ENCODE peak calls at places on chromosomes 4 and X, in six cellular contexts. V, E, J, F, S and H are unnamed samples.

GRCh38 chrX:152520653-152521052 is 69.5 kb upstream of the GABRA3 start:
- DNase-seq in V (no peak), E (no peak), J (no peak), F (no peak), S (no peak), H (no peak)

GRCh38 chr4:38867478-38868054 is at the start of gene FAM114A1:
- DNase-seq in V (peak), E (peak), J (peak), F (no peak), S (peak), H (peak)

GRCh38 chr4:118033148-118034060 is 882 bp upstream of the NDST3 start:
- DNase-seq in V (peak), E (peak), J (peak), F (no peak), S (peak), H (peak)

GRCh38 chrX:39750798-39751197 is 347.0 kb downstream of the BCOR start:
- DNase-seq in V (no peak), E (no peak), J (no peak), F (no peak), S (no peak), H (no peak)

GRCh38 chr4:25128671-25129070 is 31.6 kb downstream of the SEPSECS start:
- DNase-seq in V (no peak), E (no peak), J (no peak), F (no peak), S (no peak), H (no peak)

GRCh38 chrX:109797311-109797975 is 64.4 kb upstream of the ACSL4 start:
- DNase-seq in V (no peak), E (no peak), J (no peak), F (no peak), S (no peak), H (no peak)

GRCh38 chrX:68710870-68711576 is 63.6 kb downstream of the STARD8 start:
- DNase-seq in V (peak), E (no peak), J (peak), F (no peak), S (peak), H (no peak)

GRCh38 chrX:67546496-67547423 is 2.9 kb downstream of the AR start:
- DNase-seq in V (no peak), E (no peak), J (peak), F (no peak), S (no peak), H (no peak)

GRCh38 chrX:49919617-49920016 is 2.8 kb upstream of the CLCN5 start:
- DNase-seq in V (peak), E (peak), J (peak), F (no peak), S (no peak), H (no peak)

GRCh38 chrX:82676386-82676785 is 831.7 kb upstream of the POU3F4 start:
- DNase-seq in V (no peak), E (no peak), J (no peak), F (no peak), S (no peak), H (no peak)

GRCh38 chrX:146456058-146456457 is 353.5 kb upstream of the CXorf51B start:
- DNase-seq in V (no peak), E (no peak), J (no peak), F (no peak), S (no peak), H (no peak)

GRCh38 chrX:101217689-101218088 is 1.9 kb upstream of the DRP2 start:
- DNase-seq in V (no peak), E (no peak), J (no peak), F (no peak), S (no peak), H (no peak)

GRCh38 chrX:147803948-147804347 is 107.8 kb upstream of the FMR1 start:
- DNase-seq in V (no peak), E (no peak), J (no peak), F (no peak), S (no peak), H (no peak)

GRCh38 chr4:145784036-145784435 is 104.1 kb downstream of the C4orf51 start:
- DNase-seq in V (no peak), E (no peak), J (no peak), F (no peak), S (no peak), H (no peak)

GRCh38 chr4:84258905-84259830 is 239.9 kb downstream of the NKX6-1 start:
- DNase-seq in V (peak), E (no peak), J (no peak), F (no peak), S (no peak), H (no peak)

GRCh38 chrX:48471504-48471903 is 1.4 kb upstream of the SLC38A5 start:
- DNase-seq in V (no peak), E (no peak), J (no peak), F (no peak), S (no peak), H (no peak)

GRCh38 chr4:155999743-156000142 is 46.1 kb upstream of the CTSO start:
- DNase-seq in V (no peak), E (no peak), J (peak), F (no peak), S (no peak), H (no peak)

GRCh38 chrX:107935664-107936433 is 46.3 kb downstream of the TEX13B start:
- DNase-seq in V (no peak), E (no peak), J (no peak), F (no peak), S (no peak), H (no peak)

GRCh38 chr4:39357002-39357401 is 9.2 kb downstream of the RFC1 start:
- DNase-seq in V (no peak), E (no peak), J (no peak), F (no peak), S (no peak), H (no peak)

GRCh38 chr4:123786159-123786915 is 389.7 kb downstream of the SPRY1 start:
- DNase-seq in V (no peak), E (no peak), J (no peak), F (no peak), S (no peak), H (no peak)

GRCh38 chr4:13102344-13102743 is 381.8 kb downstream of the RAB28 start:
- DNase-seq in V (no peak), E (no peak), J (no peak), F (no peak), S (no peak), H (no peak)

GRCh38 chrX:16836371-16836770 is 33.8 kb downstream of the RBBP7 start:
- DNase-seq in V (peak), E (peak), J (peak), F (no peak), S (no peak), H (no peak)

GRCh38 chr4:151809716-151810115 is 48.9 kb upstream of the GATB start:
- DNase-seq in V (no peak), E (no peak), J (no peak), F (no peak), S (no peak), H (no peak)

GRCh38 chr4:61202638-61203495 is 2.7 kb downstream of the ADGRL3 start:
- DNase-seq in V (no peak), E (no peak), J (no peak), F (no peak), S (no peak), H (no peak)

GRCh38 chr4:33465565-33465964 is 2745.4 kb downstream of the PCDH7 start:
- DNase-seq in V (no peak), E (no peak), J (no peak), F (no peak), S (no peak), H (no peak)

GRCh38 chrX:63747331-63747730 is 37.7 kb downstream of the ARHGEF9 start:
- DNase-seq in V (peak), E (no peak), J (no peak), F (peak), S (no peak), H (no peak)

GRCh38 chrX:68432648-68433047 is 647 bp downstream of the OPHN1 start:
- DNase-seq in V (peak), E (no peak), J (no peak), F (no peak), S (no peak), H (no peak)

GRCh38 chr4:124501579-124501978 is 211.0 kb downstream of the ANKRD50 start:
- DNase-seq in V (no peak), E (no peak), J (no peak), F (no peak), S (no peak), H (no peak)

GRCh38 chrX:150365953-150366911 is 3.1 kb downstream of the MAMLD1 start:
- DNase-seq in V (peak), E (peak), J (peak), F (no peak), S (peak), H (peak)

GRCh38 chr4:36399762-36400353 is 118.4 kb downstream of the DTHD1 start:
- DNase-seq in V (no peak), E (peak), J (no peak), F (no peak), S (no peak), H (no peak)

GRCh38 chrX:30950391-30950790 is 61.3 kb upstream of the TAB3 start:
- DNase-seq in V (no peak), E (no peak), J (no peak), F (no peak), S (no peak), H (no peak)

GRCh38 chr4:32958586-32958985 is 2238.4 kb downstream of the PCDH7 start:
- DNase-seq in V (no peak), E (no peak), J (no peak), F (no peak), S (no peak), H (no peak)

GRCh38 chr4:183675625-183676024 is 16.5 kb downstream of the TRAPPC11 start:
- DNase-seq in V (no peak), E (no peak), J (no peak), F (no peak), S (no peak), H (no peak)

GRCh38 chr4:100728861-100729260 is 211.0 kb upstream of the EMCN start:
- DNase-seq in V (no peak), E (no peak), J (no peak), F (no peak), S (no peak), H (no peak)

GRCh38 chrX:150872773-150873336 is 25.6 kb downstream of the CD99L2 start:
- DNase-seq in V (no peak), E (no peak), J (peak), F (no peak), S (no peak), H (no peak)

GRCh38 chr4:12439633-12440305 is 1011.1 kb upstream of the HS3ST1 start:
- DNase-seq in V (no peak), E (no peak), J (no peak), F (no peak), S (no peak), H (no peak)

GRCh38 chr4:4853371-4853823 is 6.1 kb upstream of the MSX1 start:
- DNase-seq in V (no peak), E (no peak), J (no peak), F (no peak), S (peak), H (no peak)
- H3K4me3 ChIP-seq in V (peak), E (no peak), J (peak), F (peak), S (peak), H (peak)

GRCh38 chrX:65667157-65667502 is 324 bp upstream of the MSN start:
- DNase-seq in V (no peak), E (no peak), J (no peak), F (no peak), S (no peak), H (no peak)
- H3K4me3 ChIP-seq in V (no peak), E (no peak), J (peak), F (no peak), S (peak), H (peak)

GRCh38 chr4:48015678-48016077 is 803 bp downstream of the CNGA1 start:
- DNase-seq in V (no peak), E (peak), J (no peak), F (no peak), S (no peak), H (no peak)

GRCh38 chr4:48015216-48015615 is 1.3 kb downstream of the CNGA1 start:
- DNase-seq in V (no peak), E (no peak), J (no peak), F (no peak), S (no peak), H (no peak)

GRCh38 chr4:48017108-48017527 is 546 bp downstream of the NIPAL1 start:
- DNase-seq in V (peak), E (peak), J (peak), F (no peak), S (peak), H (peak)

GRCh38 chr4:48016141-48017107 is at the start of the genes CNGA1 and NIPAL1:
- DNase-seq in V (peak), E (peak), J (peak), F (no peak), S (peak), H (peak)

DNA sequence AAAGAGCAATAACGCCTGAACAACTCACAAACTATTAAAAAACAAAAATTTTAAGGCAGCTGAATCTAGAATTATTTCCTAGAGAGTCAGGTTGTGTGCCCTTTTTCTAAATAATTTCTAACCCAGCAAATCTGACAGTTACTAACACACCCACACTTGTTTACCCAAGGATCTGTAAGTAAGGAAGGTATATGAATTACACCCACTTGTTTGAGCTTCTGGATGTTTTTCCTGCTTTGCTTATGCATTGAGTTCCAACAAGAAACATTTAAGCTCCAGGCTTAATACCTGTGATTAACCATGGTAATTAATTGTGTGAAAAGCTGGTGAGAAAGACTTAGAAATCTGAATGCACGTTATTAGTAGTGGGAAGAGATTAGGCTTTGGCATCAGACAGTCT is 1.5 kb downstream of the NIPAL1 start:
- DNase-seq in V (no peak), E (no peak), J (no peak), F (no peak), S (no peak), H (no peak)
- H3K4me3 ChIP-seq in V (no peak), E (no peak), J (no peak), F (no peak), S (no peak), H (no peak)

GRCh38 chrX:130110379-130111219 is at the start of gene ELF4:
- DNase-seq in V (peak), E (peak), J (peak), F (no peak), S (peak), H (peak)

GRCh38 chrX:130109429-130110378 is 593 bp downstream of the ELF4 start:
- DNase-seq in V (peak), E (no peak), J (peak), F (no peak), S (peak), H (no peak)

GRCh38 chrX:130111935-130112221 is 1.6 kb upstream of the ELF4 start:
- DNase-seq in V (no peak), E (no peak), J (no peak), F (no peak), S (no peak), H (no peak)

GRCh38 chrX:130108647-130109428 is 1.5 kb downstream of the ELF4 start:
- DNase-seq in V (no peak), E (peak), J (peak), F (no peak), S (peak), H (peak)

GRCh38 chrX:130111220-130111934 is 1.1 kb upstream of the ELF4 start:
- DNase-seq in V (no peak), E (no peak), J (no peak), F (no peak), S (peak), H (peak)
- H3K4me3 ChIP-seq in V (peak), E (no peak), J (peak), F (peak), S (peak), H (peak)

DNA sequence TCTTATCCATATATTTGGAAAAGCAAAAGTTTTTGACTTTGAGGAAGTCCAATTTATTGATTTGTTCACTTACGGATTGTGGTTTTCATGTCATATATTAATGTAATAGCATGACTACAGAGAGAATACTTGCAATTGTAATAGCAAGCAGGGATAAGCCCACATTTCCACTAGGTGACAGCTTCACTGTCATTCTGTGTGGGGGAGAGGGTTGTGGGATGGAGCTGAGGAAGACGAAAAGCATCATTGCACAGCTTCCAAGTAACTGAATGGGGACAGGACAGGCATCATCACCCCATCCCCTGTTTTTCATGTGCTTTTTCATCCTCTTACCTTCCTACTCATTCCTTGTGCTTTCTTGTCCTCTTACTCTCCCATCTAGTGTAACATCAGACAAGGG is 31.4 kb downstream of the BEX3 start:
- DNase-seq in V (no peak), E (no peak), J (no peak), F (no peak), S (no peak), H (no peak)
- H3K4me3 ChIP-seq in V (no peak), E (no peak), J (no peak), F (no peak), S (no peak), H (no peak)

GRCh38 chr4:43853565-43854345 is 594.9 kb downstream of the KCTD8 start:
- DNase-seq in V (no peak), E (no peak), J (no peak), F (no peak), S (no peak), H (no peak)

GRCh38 chr4:43855283-43855682 is 593.3 kb downstream of the KCTD8 start:
- DNase-seq in V (no peak), E (no peak), J (no peak), F (no peak), S (no peak), H (no peak)
- H3K4me3 ChIP-seq in V (no peak), E (no peak), J (no peak), F (no peak), S (no peak), H (no peak)